ENCODE peak calls at places on chromosomes 11 and 22, in nine cellular contexts. One of them, this sample, is unnamed.

GRCh38 chr11:72738199-72739141 is 13.7 kb downstream of the ARAP1 start:
- DNase-seq in stimulated activated CD8-positive, alpha-beta memory T cell treated with anti-CD3 and anti-CD28 coated beads, Interleukin-15, amount 100 ng/mL, for 1 hour: no peak
- DNase-seq in brain microvascular endothelial cell: no peak
- DNase-seq in sigmoid colon: peak; percentile 75
- DNase-seq in activated CD4-positive, CD25-positive, alpha-beta regulatory T cell treated with anti-CD3 and anti-CD28 coated beads, Interleukin-2, amount 50 U/mL, for 16 hours: no peak
- DNase-seq in Daoy: no peak
- DNase-seq in stimulated activated CD4-positive, alpha-beta T cell treated with anti-CD3 and anti-CD28 coated beads, Interleukin-1b, Interleukin-23, amount 100 ng/mL, for 1 hour: no peak
- DNase-seq in activated CD8-positive, alpha-beta memory T cell treated with anti-CD3 and anti-CD28 coated beads for 24 hours: no peak
- DNase-seq in Kasumi-1: peak; percentile 60
- DNase-seq in this sample: no peak

GRCh38 chr11:109527496-109527895 is 105.5 kb downstream of the C11orf87 start:
- DNase-seq in stimulated activated CD8-positive, alpha-beta memory T cell treated with anti-CD3 and anti-CD28 coated beads, Interleukin-15, amount 100 ng/mL, for 1 hour: no peak
- DNase-seq in stimulated activated CD4-positive, alpha-beta T cell treated with anti-CD3 and anti-CD28 coated beads, Interleukin-1b, Interleukin-23, amount 100 ng/mL, for 1 hour: no peak
- DNase-seq in brain microvascular endothelial cell: no peak
- DNase-seq in activated CD8-positive, alpha-beta memory T cell treated with anti-CD3 and anti-CD28 coated beads for 24 hours: no peak
- DNase-seq in Daoy: no peak
- DNase-seq in activated CD4-positive, CD25-positive, alpha-beta regulatory T cell treated with anti-CD3 and anti-CD28 coated beads, Interleukin-2, amount 50 U/mL, for 16 hours: no peak
- DNase-seq in Kasumi-1: no peak
- DNase-seq in sigmoid colon: no peak
- DNase-seq in this sample: no peak

GRCh38 chr11:103923473-103923931 is 112.9 kb upstream of the DDI1 start:
- DNase-seq in stimulated activated CD4-positive, alpha-beta T cell treated with anti-CD3 and anti-CD28 coated beads, Interleukin-1b, Interleukin-23, amount 100 ng/mL, for 1 hour: no peak
- DNase-seq in sigmoid colon: no peak
- DNase-seq in Daoy: no peak
- DNase-seq in activated CD4-positive, CD25-positive, alpha-beta regulatory T cell treated with anti-CD3 and anti-CD28 coated beads, Interleukin-2, amount 50 U/mL, for 16 hours: no peak
- DNase-seq in brain microvascular endothelial cell: no peak
- DNase-seq in activated CD8-positive, alpha-beta memory T cell treated with anti-CD3 and anti-CD28 coated beads for 24 hours: no peak
- DNase-seq in stimulated activated CD8-positive, alpha-beta memory T cell treated with anti-CD3 and anti-CD28 coated beads, Interleukin-15, amount 100 ng/mL, for 1 hour: no peak
- DNase-seq in Kasumi-1: no peak
- DNase-seq in this sample: peak; percentile 11

GRCh38 chr11:134750619-134751018 is 338.6 kb upstream of the B3GAT1 start:
- DNase-seq in activated CD4-positive, CD25-positive, alpha-beta regulatory T cell treated with anti-CD3 and anti-CD28 coated beads, Interleukin-2, amount 50 U/mL, for 16 hours: no peak
- DNase-seq in Daoy: no peak
- DNase-seq in brain microvascular endothelial cell: no peak
- DNase-seq in Kasumi-1: no peak
- DNase-seq in stimulated activated CD8-positive, alpha-beta memory T cell treated with anti-CD3 and anti-CD28 coated beads, Interleukin-15, amount 100 ng/mL, for 1 hour: no peak
- DNase-seq in sigmoid colon: no peak
- DNase-seq in activated CD8-positive, alpha-beta memory T cell treated with anti-CD3 and anti-CD28 coated beads for 24 hours: no peak
- DNase-seq in stimulated activated CD4-positive, alpha-beta T cell treated with anti-CD3 and anti-CD28 coated beads, Interleukin-1b, Interleukin-23, amount 100 ng/mL, for 1 hour: no peak
- DNase-seq in this sample: no peak

GRCh38 chr11:112279901-112280267 is 19.2 kb upstream of the PLET1 start:
- DNase-seq in stimulated activated CD4-positive, alpha-beta T cell treated with anti-CD3 and anti-CD28 coated beads, Interleukin-1b, Interleukin-23, amount 100 ng/mL, for 1 hour: peak; percentile 44
- DNase-seq in Kasumi-1: peak; percentile 62
- DNase-seq in sigmoid colon: peak; percentile 77
- DNase-seq in activated CD4-positive, CD25-positive, alpha-beta regulatory T cell treated with anti-CD3 and anti-CD28 coated beads, Interleukin-2, amount 50 U/mL, for 16 hours: peak; percentile 58
- DNase-seq in Daoy: peak; percentile 64
- DNase-seq in stimulated activated CD8-positive, alpha-beta memory T cell treated with anti-CD3 and anti-CD28 coated beads, Interleukin-15, amount 100 ng/mL, for 1 hour: peak; percentile 64
- DNase-seq in activated CD8-positive, alpha-beta memory T cell treated with anti-CD3 and anti-CD28 coated beads for 24 hours: peak; percentile 92
- DNase-seq in brain microvascular endothelial cell: peak; percentile 26
- DNase-seq in this sample: peak; percentile 85

GRCh38 chr11:86212212-86212611 is 32.3 kb upstream of the EED start:
- DNase-seq in activated CD4-positive, CD25-positive, alpha-beta regulatory T cell treated with anti-CD3 and anti-CD28 coated beads, Interleukin-2, amount 50 U/mL, for 16 hours: no peak
- DNase-seq in sigmoid colon: no peak
- DNase-seq in brain microvascular endothelial cell: no peak
- DNase-seq in Kasumi-1: no peak
- DNase-seq in Daoy: no peak
- DNase-seq in stimulated activated CD8-positive, alpha-beta memory T cell treated with anti-CD3 and anti-CD28 coated beads, Interleukin-15, amount 100 ng/mL, for 1 hour: no peak
- DNase-seq in activated CD8-positive, alpha-beta memory T cell treated with anti-CD3 and anti-CD28 coated beads for 24 hours: no peak
- DNase-seq in stimulated activated CD4-positive, alpha-beta T cell treated with anti-CD3 and anti-CD28 coated beads, Interleukin-1b, Interleukin-23, amount 100 ng/mL, for 1 hour: no peak
- DNase-seq in this sample: no peak

GRCh38 chr11:115784796-115785521 is 280.7 kb upstream of the CADM1 start:
- DNase-seq in brain microvascular endothelial cell: no peak
- DNase-seq in stimulated activated CD4-positive, alpha-beta T cell treated with anti-CD3 and anti-CD28 coated beads, Interleukin-1b, Interleukin-23, amount 100 ng/mL, for 1 hour: no peak
- DNase-seq in Daoy: peak; percentile 67
- DNase-seq in activated CD8-positive, alpha-beta memory T cell treated with anti-CD3 and anti-CD28 coated beads for 24 hours: no peak
- DNase-seq in activated CD4-positive, CD25-positive, alpha-beta regulatory T cell treated with anti-CD3 and anti-CD28 coated beads, Interleukin-2, amount 50 U/mL, for 16 hours: no peak
- DNase-seq in stimulated activated CD8-positive, alpha-beta memory T cell treated with anti-CD3 and anti-CD28 coated beads, Interleukin-15, amount 100 ng/mL, for 1 hour: no peak
- DNase-seq in sigmoid colon: no peak
- DNase-seq in Kasumi-1: no peak
- DNase-seq in this sample: no peak

GRCh38 chr11:2271327-2272240 is 1.2 kb upstream of the ASCL2 start:
- DNase-seq in Daoy: no peak
- DNase-seq in stimulated activated CD4-positive, alpha-beta T cell treated with anti-CD3 and anti-CD28 coated beads, Interleukin-1b, Interleukin-23, amount 100 ng/mL, for 1 hour: no peak
- DNase-seq in sigmoid colon: peak; percentile 60
- DNase-seq in Kasumi-1: no peak
- DNase-seq in stimulated activated CD8-positive, alpha-beta memory T cell treated with anti-CD3 and anti-CD28 coated beads, Interleukin-15, amount 100 ng/mL, for 1 hour: no peak
- DNase-seq in activated CD8-positive, alpha-beta memory T cell treated with anti-CD3 and anti-CD28 coated beads for 24 hours: peak; percentile 57
- DNase-seq in activated CD4-positive, CD25-positive, alpha-beta regulatory T cell treated with anti-CD3 and anti-CD28 coated beads, Interleukin-2, amount 50 U/mL, for 16 hours: no peak
- DNase-seq in brain microvascular endothelial cell: no peak
- DNase-seq in this sample: no peak

GRCh38 chr22:29697853-29698598 is 21.8 kb upstream of the CABP7 start:
- DNase-seq in activated CD8-positive, alpha-beta memory T cell treated with anti-CD3 and anti-CD28 coated beads for 24 hours: no peak
- DNase-seq in stimulated activated CD4-positive, alpha-beta T cell treated with anti-CD3 and anti-CD28 coated beads, Interleukin-1b, Interleukin-23, amount 100 ng/mL, for 1 hour: no peak
- DNase-seq in activated CD4-positive, CD25-positive, alpha-beta regulatory T cell treated with anti-CD3 and anti-CD28 coated beads, Interleukin-2, amount 50 U/mL, for 16 hours: no peak
- DNase-seq in sigmoid colon: no peak
- DNase-seq in stimulated activated CD8-positive, alpha-beta memory T cell treated with anti-CD3 and anti-CD28 coated beads, Interleukin-15, amount 100 ng/mL, for 1 hour: no peak
- DNase-seq in brain microvascular endothelial cell: no peak
- DNase-seq in Daoy: no peak
- DNase-seq in Kasumi-1: no peak
- DNase-seq in this sample: no peak

GRCh38 chr22:36950797-36951590 is 37.6 kb downstream of the CSF2RB start:
- DNase-seq in stimulated activated CD4-positive, alpha-beta T cell treated with anti-CD3 and anti-CD28 coated beads, Interleukin-1b, Interleukin-23, amount 100 ng/mL, for 1 hour: no peak
- DNase-seq in stimulated activated CD8-positive, alpha-beta memory T cell treated with anti-CD3 and anti-CD28 coated beads, Interleukin-15, amount 100 ng/mL, for 1 hour: no peak
- DNase-seq in activated CD8-positive, alpha-beta memory T cell treated with anti-CD3 and anti-CD28 coated beads for 24 hours: no peak
- DNase-seq in brain microvascular endothelial cell: no peak
- DNase-seq in activated CD4-positive, CD25-positive, alpha-beta regulatory T cell treated with anti-CD3 and anti-CD28 coated beads, Interleukin-2, amount 50 U/mL, for 16 hours: no peak
- DNase-seq in Kasumi-1: no peak
- DNase-seq in Daoy: no peak
- DNase-seq in sigmoid colon: no peak
- DNase-seq in this sample: no peak

GRCh38 chr22:32723632-32724031 is 77.9 kb upstream of the TIMP3 start:
- DNase-seq in Kasumi-1: peak; percentile 95
- DNase-seq in activated CD8-positive, alpha-beta memory T cell treated with anti-CD3 and anti-CD28 coated beads for 24 hours: peak; percentile 80
- DNase-seq in stimulated activated CD4-positive, alpha-beta T cell treated with anti-CD3 and anti-CD28 coated beads, Interleukin-1b, Interleukin-23, amount 100 ng/mL, for 1 hour: no peak
- DNase-seq in brain microvascular endothelial cell: peak; percentile 86
- DNase-seq in Daoy: peak; percentile 89
- DNase-seq in activated CD4-positive, CD25-positive, alpha-beta regulatory T cell treated with anti-CD3 and anti-CD28 coated beads, Interleukin-2, amount 50 U/mL, for 16 hours: no peak
- DNase-seq in stimulated activated CD8-positive, alpha-beta memory T cell treated with anti-CD3 and anti-CD28 coated beads, Interleukin-15, amount 100 ng/mL, for 1 hour: peak; percentile 6
- DNase-seq in sigmoid colon: peak; percentile 85
- DNase-seq in this sample: no peak

GRCh38 chr22:35303029-35303624 is 3.4 kb downstream of the TOM1 start:
- DNase-seq in Daoy: no peak
- DNase-seq in Kasumi-1: no peak
- DNase-seq in activated CD4-positive, CD25-positive, alpha-beta regulatory T cell treated with anti-CD3 and anti-CD28 coated beads, Interleukin-2, amount 50 U/mL, for 16 hours: no peak
- DNase-seq in activated CD8-positive, alpha-beta memory T cell treated with anti-CD3 and anti-CD28 coated beads for 24 hours: no peak
- DNase-seq in sigmoid colon: no peak
- DNase-seq in brain microvascular endothelial cell: peak; percentile 42
- DNase-seq in stimulated activated CD4-positive, alpha-beta T cell treated with anti-CD3 and anti-CD28 coated beads, Interleukin-1b, Interleukin-23, amount 100 ng/mL, for 1 hour: no peak
- DNase-seq in stimulated activated CD8-positive, alpha-beta memory T cell treated with anti-CD3 and anti-CD28 coated beads, Interleukin-15, amount 100 ng/mL, for 1 hour: no peak
- DNase-seq in this sample: no peak

GRCh38 chr11:114346709-114347141 is 50.5 kb downstream of the NNMT start:
- DNase-seq in activated CD8-positive, alpha-beta memory T cell treated with anti-CD3 and anti-CD28 coated beads for 24 hours: no peak
- DNase-seq in activated CD4-positive, CD25-positive, alpha-beta regulatory T cell treated with anti-CD3 and anti-CD28 coated beads, Interleukin-2, amount 50 U/mL, for 16 hours: no peak
- DNase-seq in Kasumi-1: no peak
- DNase-seq in sigmoid colon: no peak
- DNase-seq in Daoy: peak; percentile 30
- DNase-seq in stimulated activated CD8-positive, alpha-beta memory T cell treated with anti-CD3 and anti-CD28 coated beads, Interleukin-15, amount 100 ng/mL, for 1 hour: no peak
- DNase-seq in stimulated activated CD4-positive, alpha-beta T cell treated with anti-CD3 and anti-CD28 coated beads, Interleukin-1b, Interleukin-23, amount 100 ng/mL, for 1 hour: no peak
- DNase-seq in brain microvascular endothelial cell: no peak
- DNase-seq in this sample: no peak

GRCh38 chr11:69086741-69087524 is 38.2 kb downstream of the TPCN2 start:
- DNase-seq in Kasumi-1: no peak
- DNase-seq in activated CD8-positive, alpha-beta memory T cell treated with anti-CD3 and anti-CD28 coated beads for 24 hours: no peak
- DNase-seq in Daoy: no peak
- DNase-seq in stimulated activated CD4-positive, alpha-beta T cell treated with anti-CD3 and anti-CD28 coated beads, Interleukin-1b, Interleukin-23, amount 100 ng/mL, for 1 hour: no peak
- DNase-seq in stimulated activated CD8-positive, alpha-beta memory T cell treated with anti-CD3 and anti-CD28 coated beads, Interleukin-15, amount 100 ng/mL, for 1 hour: no peak
- DNase-seq in sigmoid colon: no peak
- DNase-seq in activated CD4-positive, CD25-positive, alpha-beta regulatory T cell treated with anti-CD3 and anti-CD28 coated beads, Interleukin-2, amount 50 U/mL, for 16 hours: no peak
- DNase-seq in brain microvascular endothelial cell: no peak
- DNase-seq in this sample: no peak

GRCh38 chr11:122817121-122817520 is 21.2 kb upstream of the CRTAM start:
- DNase-seq in stimulated activated CD4-positive, alpha-beta T cell treated with anti-CD3 and anti-CD28 coated beads, Interleukin-1b, Interleukin-23, amount 100 ng/mL, for 1 hour: no peak
- DNase-seq in activated CD8-positive, alpha-beta memory T cell treated with anti-CD3 and anti-CD28 coated beads for 24 hours: no peak
- DNase-seq in activated CD4-positive, CD25-positive, alpha-beta regulatory T cell treated with anti-CD3 and anti-CD28 coated beads, Interleukin-2, amount 50 U/mL, for 16 hours: no peak
- DNase-seq in sigmoid colon: no peak
- DNase-seq in Kasumi-1: no peak
- DNase-seq in brain microvascular endothelial cell: no peak
- DNase-seq in Daoy: no peak
- DNase-seq in stimulated activated CD8-positive, alpha-beta memory T cell treated with anti-CD3 and anti-CD28 coated beads, Interleukin-15, amount 100 ng/mL, for 1 hour: no peak
- DNase-seq in this sample: no peak

GRCh38 chr22:38397189-38398097 is 57.6 kb downstream of the KCNJ4 start:
- DNase-seq in stimulated activated CD4-positive, alpha-beta T cell treated with anti-CD3 and anti-CD28 coated beads, Interleukin-1b, Interleukin-23, amount 100 ng/mL, for 1 hour: no peak
- DNase-seq in stimulated activated CD8-positive, alpha-beta memory T cell treated with anti-CD3 and anti-CD28 coated beads, Interleukin-15, amount 100 ng/mL, for 1 hour: no peak
- DNase-seq in brain microvascular endothelial cell: no peak
- DNase-seq in Daoy: peak; percentile 70
- DNase-seq in sigmoid colon: no peak
- DNase-seq in activated CD8-positive, alpha-beta memory T cell treated with anti-CD3 and anti-CD28 coated beads for 24 hours: no peak
- DNase-seq in Kasumi-1: peak; percentile 47
- DNase-seq in activated CD4-positive, CD25-positive, alpha-beta regulatory T cell treated with anti-CD3 and anti-CD28 coated beads, Interleukin-2, amount 50 U/mL, for 16 hours: no peak
- DNase-seq in this sample: no peak

GRCh38 chr11:117835576-117835975 is 11.0 kb upstream of the FXYD2 start:
- DNase-seq in Daoy: no peak
- DNase-seq in sigmoid colon: no peak
- DNase-seq in activated CD8-positive, alpha-beta memory T cell treated with anti-CD3 and anti-CD28 coated beads for 24 hours: peak; percentile 51
- DNase-seq in Kasumi-1: no peak
- DNase-seq in activated CD4-positive, CD25-positive, alpha-beta regulatory T cell treated with anti-CD3 and anti-CD28 coated beads, Interleukin-2, amount 50 U/mL, for 16 hours: no peak
- DNase-seq in brain microvascular endothelial cell: no peak
- DNase-seq in stimulated activated CD4-positive, alpha-beta T cell treated with anti-CD3 and anti-CD28 coated beads, Interleukin-1b, Interleukin-23, amount 100 ng/mL, for 1 hour: no peak
- DNase-seq in stimulated activated CD8-positive, alpha-beta memory T cell treated with anti-CD3 and anti-CD28 coated beads, Interleukin-15, amount 100 ng/mL, for 1 hour: no peak
- DNase-seq in this sample: no peak

GRCh38 chr11:19557185-19557584 is 155.5 kb upstream of the NAV2 start:
- DNase-seq in stimulated activated CD8-positive, alpha-beta memory T cell treated with anti-CD3 and anti-CD28 coated beads, Interleukin-15, amount 100 ng/mL, for 1 hour: no peak
- DNase-seq in brain microvascular endothelial cell: no peak
- DNase-seq in activated CD4-positive, CD25-positive, alpha-beta regulatory T cell treated with anti-CD3 and anti-CD28 coated beads, Interleukin-2, amount 50 U/mL, for 16 hours: no peak
- DNase-seq in sigmoid colon: no peak
- DNase-seq in Daoy: no peak
- DNase-seq in Kasumi-1: no peak
- DNase-seq in stimulated activated CD4-positive, alpha-beta T cell treated with anti-CD3 and anti-CD28 coated beads, Interleukin-1b, Interleukin-23, amount 100 ng/mL, for 1 hour: no peak
- DNase-seq in activated CD8-positive, alpha-beta memory T cell treated with anti-CD3 and anti-CD28 coated beads for 24 hours: no peak
- DNase-seq in this sample: no peak

GRCh38 chr11:18608373-18608772 is 8.8 kb downstream of the MISFA start:
- DNase-seq in Daoy: no peak
- DNase-seq in stimulated activated CD4-positive, alpha-beta T cell treated with anti-CD3 and anti-CD28 coated beads, Interleukin-1b, Interleukin-23, amount 100 ng/mL, for 1 hour: no peak
- DNase-seq in activated CD4-positive, CD25-positive, alpha-beta regulatory T cell treated with anti-CD3 and anti-CD28 coated beads, Interleukin-2, amount 50 U/mL, for 16 hours: no peak
- DNase-seq in sigmoid colon: no peak
- DNase-seq in stimulated activated CD8-positive, alpha-beta memory T cell treated with anti-CD3 and anti-CD28 coated beads, Interleukin-15, amount 100 ng/mL, for 1 hour: no peak
- DNase-seq in activated CD8-positive, alpha-beta memory T cell treated with anti-CD3 and anti-CD28 coated beads for 24 hours: no peak
- DNase-seq in Kasumi-1: no peak
- DNase-seq in brain microvascular endothelial cell: no peak
- DNase-seq in this sample: no peak

GRCh38 chr11:122494171-122494570 is 161.4 kb upstream of the UBASH3B start:
- DNase-seq in sigmoid colon: no peak
- DNase-seq in stimulated activated CD4-positive, alpha-beta T cell treated with anti-CD3 and anti-CD28 coated beads, Interleukin-1b, Interleukin-23, amount 100 ng/mL, for 1 hour: no peak
- DNase-seq in activated CD4-positive, CD25-positive, alpha-beta regulatory T cell treated with anti-CD3 and anti-CD28 coated beads, Interleukin-2, amount 50 U/mL, for 16 hours: no peak
- DNase-seq in Kasumi-1: no peak
- DNase-seq in brain microvascular endothelial cell: no peak
- DNase-seq in stimulated activated CD8-positive, alpha-beta memory T cell treated with anti-CD3 and anti-CD28 coated beads, Interleukin-15, amount 100 ng/mL, for 1 hour: no peak
- DNase-seq in Daoy: no peak
- DNase-seq in activated CD8-positive, alpha-beta memory T cell treated with anti-CD3 and anti-CD28 coated beads for 24 hours: no peak
- DNase-seq in this sample: no peak

GRCh38 chr11:117830674-117831351 is 6.3 kb upstream of the FXYD2 start:
- DNase-seq in brain microvascular endothelial cell: no peak
- DNase-seq in Daoy: no peak
- DNase-seq in sigmoid colon: peak; percentile 44
- DNase-seq in activated CD8-positive, alpha-beta memory T cell treated with anti-CD3 and anti-CD28 coated beads for 24 hours: peak; percentile 61
- DNase-seq in activated CD4-positive, CD25-positive, alpha-beta regulatory T cell treated with anti-CD3 and anti-CD28 coated beads, Interleukin-2, amount 50 U/mL, for 16 hours: no peak
- DNase-seq in stimulated activated CD4-positive, alpha-beta T cell treated with anti-CD3 and anti-CD28 coated beads, Interleukin-1b, Interleukin-23, amount 100 ng/mL, for 1 hour: no peak
- DNase-seq in Kasumi-1: no peak
- DNase-seq in stimulated activated CD8-positive, alpha-beta memory T cell treated with anti-CD3 and anti-CD28 coated beads, Interleukin-15, amount 100 ng/mL, for 1 hour: no peak
- DNase-seq in this sample: no peak